ENCODE peak calls at places on chromosomes 12 and 14, in seven cellular contexts. One of them, this sample, is unnamed.

GRCh38 chr14:99581371-99581770 is 22.6 kb downstream of the CCDC85C start:
- DNase-seq in HCT116: no peak
- DNase-seq in GM12878: no peak
- DNase-seq in HepG2: no peak
- DNase-seq in SK-N-SH: no peak
- DNase-seq in H1: no peak
- DNase-seq in K562: no peak
- DNase-seq in this sample: no peak

GRCh38 chr12:12474471-12474928 is 88.2 kb downstream of the DUSP16 start:
- DNase-seq in HCT116: no peak
- DNase-seq in GM12878: no peak
- DNase-seq in HepG2: no peak
- DNase-seq in SK-N-SH: no peak
- DNase-seq in H1: peak; percentile 30
- DNase-seq in K562: peak; percentile 54
- DNase-seq in this sample: no peak

GRCh38 chr12:102542816-102543448 is 62.6 kb upstream of the IGF1 start:
- DNase-seq in HCT116: no peak
- DNase-seq in GM12878: no peak
- DNase-seq in HepG2: no peak
- DNase-seq in SK-N-SH: no peak
- DNase-seq in H1: no peak
- DNase-seq in K562: no peak
- DNase-seq in this sample: no peak

GRCh38 chr12:26520869-26521268 is 312.1 kb downstream of the ITPR2 start:
- DNase-seq in HCT116: no peak
- DNase-seq in GM12878: no peak
- DNase-seq in HepG2: no peak
- DNase-seq in SK-N-SH: no peak
- DNase-seq in H1: no peak
- DNase-seq in K562: no peak
- DNase-seq in this sample: no peak

GRCh38 chr12:64387201-64387816 is 3.2 kb downstream of the C12orf56 start:
- DNase-seq in HCT116: no peak
- DNase-seq in GM12878: no peak
- DNase-seq in HepG2: no peak
- DNase-seq in SK-N-SH: no peak
- DNase-seq in H1: no peak
- DNase-seq in K562: no peak
- DNase-seq in this sample: no peak

GRCh38 chr12:116524964-116525379 is 34.2 kb upstream of the MAP1LC3B2 start:
- DNase-seq in HCT116: no peak
- DNase-seq in GM12878: no peak
- DNase-seq in HepG2: no peak
- DNase-seq in SK-N-SH: no peak
- DNase-seq in H1: no peak
- DNase-seq in K562: no peak
- DNase-seq in this sample: no peak

GRCh38 chr14:61420326-61420725 is 98.9 kb downstream of the PRKCH start:
- DNase-seq in HCT116: peak; percentile 6
- DNase-seq in GM12878: no peak
- DNase-seq in HepG2: no peak
- DNase-seq in SK-N-SH: no peak
- DNase-seq in H1: no peak
- DNase-seq in K562: no peak
- DNase-seq in this sample: no peak

GRCh38 chr12:108047130-108047550 is 81.9 kb upstream of the WSCD2 start:
- DNase-seq in HCT116: no peak
- DNase-seq in GM12878: no peak
- DNase-seq in HepG2: no peak
- DNase-seq in SK-N-SH: no peak
- DNase-seq in H1: no peak
- DNase-seq in K562: no peak
- DNase-seq in this sample: no peak

GRCh38 chr14:20866194-20866593 is 25.0 kb upstream of the RNASE3 start:
- DNase-seq in HCT116: no peak
- DNase-seq in GM12878: no peak
- DNase-seq in HepG2: no peak
- DNase-seq in SK-N-SH: no peak
- DNase-seq in H1: no peak
- DNase-seq in K562: no peak
- DNase-seq in this sample: no peak

GRCh38 chr14:58072288-58073071 is 79.5 kb downstream of the ARMH4 start:
- DNase-seq in HCT116: peak; percentile 65
- DNase-seq in GM12878: peak; percentile 13
- DNase-seq in HepG2: peak; percentile 56
- DNase-seq in SK-N-SH: peak; percentile 46
- DNase-seq in H1: peak; percentile 65
- DNase-seq in K562: peak; percentile 69
- DNase-seq in this sample: peak; percentile 42

GRCh38 chr14:71658261-71658860 is 273.9 kb upstream of the RGS6 start:
- DNase-seq in HCT116: no peak
- DNase-seq in GM12878: no peak
- DNase-seq in HepG2: no peak
- DNase-seq in SK-N-SH: no peak
- DNase-seq in H1: no peak
- DNase-seq in K562: no peak
- DNase-seq in this sample: no peak

GRCh38 chr12:120540445-120540844 is 6.3 kb downstream of the RNF10 start:
- DNase-seq in HCT116: no peak
- DNase-seq in GM12878: no peak
- DNase-seq in HepG2: no peak
- DNase-seq in SK-N-SH: no peak
- DNase-seq in H1: no peak
- DNase-seq in K562: peak; percentile 93
- DNase-seq in this sample: no peak

GRCh38 chr12:19428261-19428660 is 11.0 kb upstream of the AEBP2 start:
- DNase-seq in HCT116: no peak
- DNase-seq in GM12878: no peak
- DNase-seq in HepG2: no peak
- DNase-seq in SK-N-SH: no peak
- DNase-seq in H1: no peak
- DNase-seq in K562: no peak
- DNase-seq in this sample: no peak

GRCh38 chr12:39372929-39373328 is 70.0 kb downstream of the KIF21A start:
- DNase-seq in HCT116: no peak
- DNase-seq in GM12878: peak; percentile 61
- DNase-seq in HepG2: no peak
- DNase-seq in SK-N-SH: no peak
- DNase-seq in H1: no peak
- DNase-seq in K562: no peak
- DNase-seq in this sample: peak; percentile 37

GRCh38 chr12:113720629-113721028 is 245.5 kb downstream of the RBM19 start:
- DNase-seq in HCT116: no peak
- DNase-seq in GM12878: no peak
- DNase-seq in HepG2: peak; percentile 23
- DNase-seq in SK-N-SH: no peak
- DNase-seq in H1: no peak
- DNase-seq in K562: no peak
- DNase-seq in this sample: no peak

GRCh38 chr14:35855886-35856481 is 29.8 kb downstream of the BRMS1L start:
- DNase-seq in HCT116: no peak
- DNase-seq in GM12878: peak; percentile 85
- DNase-seq in HepG2: no peak
- DNase-seq in SK-N-SH: peak; percentile 47
- DNase-seq in H1: no peak
- DNase-seq in K562: no peak
- DNase-seq in this sample: no peak

GRCh38 chr14:90061849-90062794 is at the start of gene KCNK13:
- DNase-seq in HCT116: no peak
- DNase-seq in GM12878: no peak
- DNase-seq in HepG2: no peak
- DNase-seq in SK-N-SH: peak; percentile 74
- DNase-seq in H1: peak; percentile 71
- DNase-seq in K562: peak; percentile 8
- DNase-seq in this sample: peak; percentile 57

GRCh38 chr14:37420622-37421021 is 174.4 kb downstream of the FOXA1 start:
- DNase-seq in HCT116: no peak
- DNase-seq in GM12878: no peak
- DNase-seq in HepG2: no peak
- DNase-seq in SK-N-SH: no peak
- DNase-seq in H1: no peak
- DNase-seq in K562: no peak
- DNase-seq in this sample: peak; percentile 34

GRCh38 chr14:50530358-50530757 is 2.0 kb downstream of the MAP4K5 start:
- DNase-seq in HCT116: no peak
- DNase-seq in GM12878: no peak
- DNase-seq in HepG2: no peak
- DNase-seq in SK-N-SH: no peak
- DNase-seq in H1: no peak
- DNase-seq in K562: no peak
- DNase-seq in this sample: no peak

GRCh38 chr14:52693004-52693403 is 2.4 kb downstream of the ERO1A start:
- DNase-seq in HCT116: no peak
- DNase-seq in GM12878: no peak
- DNase-seq in HepG2: no peak
- DNase-seq in SK-N-SH: no peak
- DNase-seq in H1: no peak
- DNase-seq in K562: no peak
- DNase-seq in this sample: no peak

GRCh38 chr14:64955297-64955696 is 12.8 kb upstream of the GPX2 start:
- DNase-seq in HCT116: no peak
- DNase-seq in GM12878: no peak
- DNase-seq in HepG2: no peak
- DNase-seq in SK-N-SH: no peak
- DNase-seq in H1: no peak
- DNase-seq in K562: no peak
- DNase-seq in this sample: no peak

GRCh38 chr12:53674977-53675700 is 744 bp downstream of the ATP5MC2 start:
- DNase-seq in HCT116: no peak
- DNase-seq in GM12878: no peak
- DNase-seq in HepG2: no peak
- DNase-seq in SK-N-SH: no peak
- DNase-seq in H1: no peak
- DNase-seq in K562: no peak
- DNase-seq in this sample: no peak

DNA sequence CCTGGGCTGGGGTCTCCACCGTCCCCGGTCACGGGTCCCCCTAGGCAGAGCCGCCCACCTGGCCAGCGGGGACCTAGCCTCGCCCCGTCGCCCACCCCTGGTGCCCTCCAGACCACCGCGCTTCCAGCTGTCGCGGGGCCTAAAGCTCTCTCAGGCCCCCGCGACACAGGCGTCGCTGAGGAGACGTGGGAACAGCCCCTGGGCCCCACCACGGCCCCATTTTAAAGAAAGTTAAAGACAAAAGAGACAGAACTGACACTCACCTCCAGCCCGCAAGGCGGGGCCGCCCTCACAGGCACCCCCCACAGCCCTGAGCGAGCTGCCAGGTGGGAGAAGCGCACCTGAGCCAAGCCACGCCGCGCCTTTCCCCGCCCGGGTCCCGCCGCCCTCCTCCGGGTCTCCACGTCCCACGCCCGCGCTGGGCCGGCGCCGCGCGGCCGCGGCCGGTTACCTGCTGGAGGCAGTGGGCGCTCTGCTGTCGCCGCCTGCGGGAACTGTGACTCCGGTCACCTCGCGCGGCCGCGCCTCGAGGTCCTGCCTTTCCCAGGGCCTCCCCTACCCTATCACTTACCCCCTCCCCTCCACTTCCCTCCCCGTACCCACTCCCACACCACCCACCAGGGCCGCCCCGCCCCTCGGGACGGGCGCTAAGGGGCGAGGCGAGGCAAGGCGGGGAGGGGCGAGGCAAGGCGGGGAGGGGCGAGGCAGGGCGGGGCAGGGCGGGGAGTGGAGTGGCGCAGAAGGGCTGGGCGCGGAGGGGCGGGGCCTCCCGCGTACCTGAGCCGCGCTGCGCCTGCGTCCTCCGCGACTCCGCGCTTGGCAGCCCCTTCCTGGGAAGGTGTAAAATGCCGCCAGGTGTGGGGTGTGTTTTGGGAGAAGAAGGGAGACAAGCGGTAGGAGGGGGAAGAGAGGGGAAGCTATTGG is 31.2 kb downstream of the TC2N start:
- DNase-seq in HCT116: peak; percentile 56
- DNase-seq in GM12878: no peak
- DNase-seq in HepG2: no peak
- DNase-seq in SK-N-SH: peak; percentile 33
- DNase-seq in H1: peak; percentile 92
- DNase-seq in K562: peak; percentile 81
- DNase-seq in this sample: peak; percentile 96
- TF ChIP-seq JUND in HCT116: no peak
- TF ChIP-seq JUND in GM12878: no peak
- TF ChIP-seq JUND in HepG2: no peak
- TF ChIP-seq JUND in SK-N-SH: no peak
- TF ChIP-seq JUND in H1: no peak
- TF ChIP-seq JUND in K562: no peak
- TF ChIP-seq JUND in this sample: no peak

GRCh38 chr12:32505546-32505945 is 106.2 kb downstream of the FGD4 start:
- DNase-seq in HCT116: no peak
- DNase-seq in GM12878: no peak
- DNase-seq in HepG2: no peak
- DNase-seq in SK-N-SH: no peak
- DNase-seq in H1: no peak
- DNase-seq in K562: no peak
- DNase-seq in this sample: no peak

GRCh38 chr12:32507559-32508276 is 108.4 kb downstream of the FGD4 start:
- DNase-seq in HCT116: no peak
- DNase-seq in GM12878: no peak
- DNase-seq in HepG2: no peak
- DNase-seq in SK-N-SH: no peak
- DNase-seq in H1: no peak
- DNase-seq in K562: no peak
- DNase-seq in this sample: no peak

GRCh38 chr12:32502693-32503510 is 103.5 kb downstream of the FGD4 start:
- DNase-seq in HCT116: no peak
- DNase-seq in GM12878: no peak
- DNase-seq in HepG2: no peak
- DNase-seq in SK-N-SH: no peak
- DNase-seq in H1: no peak
- DNase-seq in K562: no peak
- DNase-seq in this sample: no peak

GRCh38 chr12:32504626-32505025 is 105.3 kb downstream of the FGD4 start:
- DNase-seq in HCT116: no peak
- DNase-seq in GM12878: no peak
- DNase-seq in HepG2: no peak
- DNase-seq in SK-N-SH: no peak
- DNase-seq in H1: no peak
- DNase-seq in K562: no peak
- DNase-seq in this sample: no peak

GRCh38 chr12:32505067-32505466 is 105.7 kb downstream of the FGD4 start:
- DNase-seq in HCT116: no peak
- DNase-seq in GM12878: no peak
- DNase-seq in HepG2: no peak
- DNase-seq in SK-N-SH: no peak
- DNase-seq in H1: no peak
- DNase-seq in K562: no peak
- DNase-seq in this sample: no peak
- TF ChIP-seq JUND in HCT116: no peak
- TF ChIP-seq JUND in GM12878: no peak
- TF ChIP-seq JUND in HepG2: no peak
- TF ChIP-seq JUND in SK-N-SH: no peak
- TF ChIP-seq JUND in H1: no peak
- TF ChIP-seq JUND in K562: no peak
- TF ChIP-seq JUND in this sample: no peak

GRCh38 chr12:46524778-46525177 is 152.2 kb upstream of the SLC38A2 start:
- DNase-seq in HCT116: no peak
- DNase-seq in GM12878: no peak
- DNase-seq in HepG2: no peak
- DNase-seq in SK-N-SH: peak; percentile 27
- DNase-seq in H1: no peak
- DNase-seq in K562: no peak
- DNase-seq in this sample: no peak
- TF ChIP-seq JUND in HCT116: no peak
- TF ChIP-seq JUND in GM12878: no peak
- TF ChIP-seq JUND in HepG2: no peak
- TF ChIP-seq JUND in SK-N-SH: peak; percentile 76
- TF ChIP-seq JUND in H1: no peak
- TF ChIP-seq JUND in K562: no peak
- TF ChIP-seq JUND in this sample: no peak

GRCh38 chr12:57242691-57243454 is 8.1 kb downstream of the STAC3 start:
- DNase-seq in HCT116: peak; percentile 56
- DNase-seq in GM12878: no peak
- DNase-seq in HepG2: peak; percentile 38
- DNase-seq in SK-N-SH: peak; percentile 86
- DNase-seq in H1: peak; percentile 100
- DNase-seq in K562: peak; percentile 87
- DNase-seq in this sample: peak; percentile 95
- TF ChIP-seq JUND in HCT116: no peak
- TF ChIP-seq JUND in GM12878: no peak
- TF ChIP-seq JUND in HepG2: no peak
- TF ChIP-seq JUND in SK-N-SH: no peak
- TF ChIP-seq JUND in H1: no peak
- TF ChIP-seq JUND in K562: peak; percentile 3
- TF ChIP-seq JUND in this sample: no peak

This sample was measured in T47D.